ENCODE peak calls at places on chromosomes 12 and 14, in five cellular contexts. K is testis, T is fibroblast of the aortic adventitia, U is GM19239, Y is cardiac fibroblast. G is an unnamed sample.
A peak's percentile ranks its signal among the peaks of the same experiment; 100 is the strongest.

GRCh38 chr12:52800259-52800917 is 4.5 kb upstream of the KRT3 start:
- DNase-seq in U (no peak), K (no peak), T (no peak), Y (no peak), G (no peak)

GRCh38 chr14:39442293-39442692 is 10.1 kb upstream of the FBXO33 start:
- DNase-seq in U (no peak), Y (peak; percentile 28), K (no peak), T (no peak), G (no peak)

GRCh38 chr12:9049520-9050133 is 60.3 kb downstream of the KLRG1 start:
- DNase-seq in K (no peak), T (peak; percentile 73), U (no peak), Y (peak; percentile 68), G (peak; percentile 67)

GRCh38 chr12:4278582-4278939 is 5.0 kb downstream of the CCND2 start:
- DNase-seq in Y (no peak), T (no peak), U (no peak), K (peak; percentile 45), G (peak; percentile 54)

GRCh38 chr12:49097381-49097780 is 2.8 kb upstream of the DHH start:
- DNase-seq in U (no peak), K (no peak), Y (no peak), T (no peak), G (no peak)

GRCh38 chr14:99393059-99393655 is 87.5 kb downstream of the SETD3 start:
- DNase-seq in Y (peak; percentile 47), T (peak; percentile 31), U (peak; percentile 28), K (peak; percentile 41), G (peak; percentile 27)

GRCh38 chr14:69818760-69819191 is 21.7 kb upstream of the SLC10A1 start:
- DNase-seq in U (peak; percentile 72), T (peak; percentile 72), Y (peak; percentile 75), K (peak; percentile 72), G (peak; percentile 84)

GRCh38 chr12:103848917-103849491 is 8.0 kb upstream of the NT5DC3 start:
- DNase-seq in K (peak; percentile 45), U (no peak), Y (peak; percentile 64), T (peak; percentile 96), G (no peak)

GRCh38 chr14:55782166-55782565 is 202.2 kb downstream of the KTN1 start:
- DNase-seq in K (no peak), Y (peak; percentile 61), U (no peak), T (peak; percentile 14), G (no peak)

GRCh38 chr14:101929096-101929495 is 35.3 kb upstream of the DYNC1H1 start:
- DNase-seq in T (no peak), Y (no peak), U (no peak), K (no peak), G (no peak)